ENCODE peak calls at places on chromosomes 4 and X, in seven cellular contexts. One of them, this sample, is unnamed.

GRCh38 chr4:74449571-74450297 is 4.8 kb downstream of the AREG start:
- DNase-seq in CD8-positive, alpha-beta T cell: no peak
- DNase-seq in activated CD4-positive, alpha-beta T cell treated with anti-CD3 and anti-CD28 coated beads, Interleukin-2, amount 50 U/mL, for 24 hours: no peak
- DNase-seq in stimulated activated CD4-positive, alpha-beta T cell treated with anti-CD3 and anti-CD28 coated beads, Interleukin-2, amount 100 ng/mL, for 24 hours: no peak
- DNase-seq in NCI-H1694: no peak
- DNase-seq in glutamatergic neuron: no peak
- DNase-seq in NCI-H69: no peak
- DNase-seq in this sample: no peak

GRCh38 chr4:25913056-25913850 is 767 bp upstream of the SMIM20 start:
- DNase-seq in glutamatergic neuron: no peak
- DNase-seq in NCI-H69: peak; percentile 78
- DNase-seq in NCI-H1694: no peak
- DNase-seq in CD8-positive, alpha-beta T cell: peak; percentile 39
- DNase-seq in stimulated activated CD4-positive, alpha-beta T cell treated with anti-CD3 and anti-CD28 coated beads, Interleukin-2, amount 100 ng/mL, for 24 hours: peak; percentile 37
- DNase-seq in activated CD4-positive, alpha-beta T cell treated with anti-CD3 and anti-CD28 coated beads, Interleukin-2, amount 50 U/mL, for 24 hours: no peak
- DNase-seq in this sample: peak; percentile 71

GRCh38 chr4:40915318-40916217 is 165.8 kb downstream of the NSUN7 start:
- DNase-seq in CD8-positive, alpha-beta T cell: no peak
- DNase-seq in NCI-H69: no peak
- DNase-seq in glutamatergic neuron: no peak
- DNase-seq in stimulated activated CD4-positive, alpha-beta T cell treated with anti-CD3 and anti-CD28 coated beads, Interleukin-2, amount 100 ng/mL, for 24 hours: peak; percentile 12
- DNase-seq in NCI-H1694: no peak
- DNase-seq in activated CD4-positive, alpha-beta T cell treated with anti-CD3 and anti-CD28 coated beads, Interleukin-2, amount 50 U/mL, for 24 hours: no peak
- DNase-seq in this sample: no peak

GRCh38 chr4:166501941-166502382 is 628.9 kb downstream of the TLL1 start:
- DNase-seq in stimulated activated CD4-positive, alpha-beta T cell treated with anti-CD3 and anti-CD28 coated beads, Interleukin-2, amount 100 ng/mL, for 24 hours: peak; percentile 3
- DNase-seq in NCI-H69: peak; percentile 8
- DNase-seq in NCI-H1694: peak; percentile 2
- DNase-seq in activated CD4-positive, alpha-beta T cell treated with anti-CD3 and anti-CD28 coated beads, Interleukin-2, amount 50 U/mL, for 24 hours: no peak
- DNase-seq in glutamatergic neuron: peak; percentile 65
- DNase-seq in CD8-positive, alpha-beta T cell: no peak
- DNase-seq in this sample: no peak

GRCh38 chrX:4710618-4711433 is 997.4 kb upstream of the PRKX start:
- DNase-seq in CD8-positive, alpha-beta T cell: no peak
- DNase-seq in stimulated activated CD4-positive, alpha-beta T cell treated with anti-CD3 and anti-CD28 coated beads, Interleukin-2, amount 100 ng/mL, for 24 hours: no peak
- DNase-seq in NCI-H69: peak; percentile 58
- DNase-seq in NCI-H1694: no peak
- DNase-seq in glutamatergic neuron: no peak
- DNase-seq in activated CD4-positive, alpha-beta T cell treated with anti-CD3 and anti-CD28 coated beads, Interleukin-2, amount 50 U/mL, for 24 hours: no peak
- DNase-seq in this sample: no peak

GRCh38 chr4:77586953-77587383 is 18.7 kb upstream of the CXCL13 start:
- DNase-seq in NCI-H1694: peak; percentile 15
- DNase-seq in glutamatergic neuron: no peak
- DNase-seq in stimulated activated CD4-positive, alpha-beta T cell treated with anti-CD3 and anti-CD28 coated beads, Interleukin-2, amount 100 ng/mL, for 24 hours: peak; percentile 64
- DNase-seq in NCI-H69: no peak
- DNase-seq in CD8-positive, alpha-beta T cell: peak; percentile 58
- DNase-seq in activated CD4-positive, alpha-beta T cell treated with anti-CD3 and anti-CD28 coated beads, Interleukin-2, amount 50 U/mL, for 24 hours: peak; percentile 64
- DNase-seq in this sample: peak; percentile 78

GRCh38 chr4:122293374-122294365 is 85.1 kb upstream of the ADAD1 start:
- DNase-seq in stimulated activated CD4-positive, alpha-beta T cell treated with anti-CD3 and anti-CD28 coated beads, Interleukin-2, amount 100 ng/mL, for 24 hours: no peak
- DNase-seq in activated CD4-positive, alpha-beta T cell treated with anti-CD3 and anti-CD28 coated beads, Interleukin-2, amount 50 U/mL, for 24 hours: no peak
- DNase-seq in glutamatergic neuron: peak; percentile 67
- DNase-seq in CD8-positive, alpha-beta T cell: no peak
- DNase-seq in NCI-H69: no peak
- DNase-seq in NCI-H1694: no peak
- DNase-seq in this sample: no peak

GRCh38 chrX:132059973-132060540 is 37.0 kb downstream of the STK26 start:
- DNase-seq in stimulated activated CD4-positive, alpha-beta T cell treated with anti-CD3 and anti-CD28 coated beads, Interleukin-2, amount 100 ng/mL, for 24 hours: no peak
- DNase-seq in CD8-positive, alpha-beta T cell: no peak
- DNase-seq in glutamatergic neuron: no peak
- DNase-seq in NCI-H1694: no peak
- DNase-seq in NCI-H69: no peak
- DNase-seq in activated CD4-positive, alpha-beta T cell treated with anti-CD3 and anti-CD28 coated beads, Interleukin-2, amount 50 U/mL, for 24 hours: no peak
- DNase-seq in this sample: no peak

GRCh38 chrX:34813618-34814017 is 129.0 kb upstream of the FAM47B start:
- DNase-seq in CD8-positive, alpha-beta T cell: no peak
- DNase-seq in NCI-H69: no peak
- DNase-seq in glutamatergic neuron: no peak
- DNase-seq in activated CD4-positive, alpha-beta T cell treated with anti-CD3 and anti-CD28 coated beads, Interleukin-2, amount 50 U/mL, for 24 hours: no peak
- DNase-seq in stimulated activated CD4-positive, alpha-beta T cell treated with anti-CD3 and anti-CD28 coated beads, Interleukin-2, amount 100 ng/mL, for 24 hours: no peak
- DNase-seq in NCI-H1694: no peak
- DNase-seq in this sample: no peak

GRCh38 chr4:8732681-8733243 is 138.9 kb downstream of the HMX1 start:
- DNase-seq in stimulated activated CD4-positive, alpha-beta T cell treated with anti-CD3 and anti-CD28 coated beads, Interleukin-2, amount 100 ng/mL, for 24 hours: no peak
- DNase-seq in NCI-H69: no peak
- DNase-seq in NCI-H1694: no peak
- DNase-seq in CD8-positive, alpha-beta T cell: no peak
- DNase-seq in glutamatergic neuron: no peak
- DNase-seq in activated CD4-positive, alpha-beta T cell treated with anti-CD3 and anti-CD28 coated beads, Interleukin-2, amount 50 U/mL, for 24 hours: no peak
- DNase-seq in this sample: no peak

GRCh38 chr4:128823025-128823661 is 13.6 kb downstream of the JADE1 start:
- DNase-seq in CD8-positive, alpha-beta T cell: no peak
- DNase-seq in glutamatergic neuron: no peak
- DNase-seq in NCI-H1694: no peak
- DNase-seq in stimulated activated CD4-positive, alpha-beta T cell treated with anti-CD3 and anti-CD28 coated beads, Interleukin-2, amount 100 ng/mL, for 24 hours: no peak
- DNase-seq in NCI-H69: no peak
- DNase-seq in activated CD4-positive, alpha-beta T cell treated with anti-CD3 and anti-CD28 coated beads, Interleukin-2, amount 50 U/mL, for 24 hours: no peak
- DNase-seq in this sample: no peak

GRCh38 chr4:78220283-78220682 is 163.2 kb downstream of the FRAS1 start:
- DNase-seq in NCI-H1694: no peak
- DNase-seq in CD8-positive, alpha-beta T cell: no peak
- DNase-seq in glutamatergic neuron: no peak
- DNase-seq in NCI-H69: no peak
- DNase-seq in activated CD4-positive, alpha-beta T cell treated with anti-CD3 and anti-CD28 coated beads, Interleukin-2, amount 50 U/mL, for 24 hours: no peak
- DNase-seq in stimulated activated CD4-positive, alpha-beta T cell treated with anti-CD3 and anti-CD28 coated beads, Interleukin-2, amount 100 ng/mL, for 24 hours: no peak
- DNase-seq in this sample: no peak

GRCh38 chrX:149825424-149825823 is 43.7 kb downstream of the MAGEA9 start:
- DNase-seq in glutamatergic neuron: peak; percentile 59
- DNase-seq in CD8-positive, alpha-beta T cell: peak; percentile 45
- DNase-seq in activated CD4-positive, alpha-beta T cell treated with anti-CD3 and anti-CD28 coated beads, Interleukin-2, amount 50 U/mL, for 24 hours: peak; percentile 21
- DNase-seq in NCI-H69: peak; percentile 26
- DNase-seq in NCI-H1694: peak; percentile 1
- DNase-seq in stimulated activated CD4-positive, alpha-beta T cell treated with anti-CD3 and anti-CD28 coated beads, Interleukin-2, amount 100 ng/mL, for 24 hours: peak; percentile 59
- DNase-seq in this sample: peak; percentile 76